ENCODE peak calls at places on chromosomes 12 and 14, in eight cellular contexts. H is transverse colon, P is NB4, C is lower leg skin, L is upper lobe of left lung, D is heart left ventricle, E is Peyer's patch, Z is ovary. F is an unnamed sample.

GRCh38 chr14:94143239-94143638 is 13.8 kb upstream of the IFI27L2 start:
- DNase-seq in H (no peak), P (peak; percentile 34), C (no peak), L (no peak), D (no peak), E (no peak), Z (no peak), F (no peak)

GRCh38 chr14:50340045-50340444 is 27.9 kb downstream of the DMAC2L start:
- DNase-seq in H (no peak), P (no peak), C (no peak), L (no peak), D (no peak), E (no peak), Z (no peak), F (no peak)

GRCh38 chr12:124549629-124550028 is 17.8 kb downstream of the NCOR2 start:
- DNase-seq in H (no peak), P (no peak), C (no peak), L (no peak), D (no peak), E (no peak), Z (no peak), F (peak; percentile 19)

GRCh38 chr12:102172436-102172835 is 25.2 kb downstream of the PMCH start:
- DNase-seq in H (no peak), P (no peak), C (no peak), L (no peak), D (no peak), E (no peak), Z (no peak), F (no peak)

GRCh38 chr14:30211326-30211725 is 283.7 kb upstream of the PRKD1 start:
- DNase-seq in H (no peak), P (no peak), C (no peak), L (no peak), D (no peak), E (no peak), Z (no peak), F (no peak)

GRCh38 chr12:1919763-1920162 is 1.3 kb upstream of the CACNA2D4 start:
- DNase-seq in H (no peak), P (peak; percentile 1), C (no peak), L (no peak), D (no peak), E (no peak), Z (no peak), F (no peak)

GRCh38 chr14:49959822-49960408 is 67.0 kb downstream of the ARF6 start:
- DNase-seq in H (peak; percentile 77), P (no peak), C (no peak), L (peak; percentile 48), D (no peak), E (no peak), Z (no peak), F (no peak)

GRCh38 chr12:32032205-32032810 is 73.1 kb downstream of the RESF1 start:
- DNase-seq in H (no peak), P (no peak), C (no peak), L (no peak), D (no peak), E (no peak), Z (no peak), F (no peak)

GRCh38 chr12:91825999-91826398 is 319.6 kb downstream of the BTG1 start:
- DNase-seq in H (no peak), P (no peak), C (no peak), L (no peak), D (no peak), E (no peak), Z (no peak), F (no peak)

GRCh38 chr12:122080149-122081107 is 1.9 kb downstream of the MLXIP start:
- DNase-seq in H (peak; percentile 75), P (peak; percentile 86), C (peak; percentile 81), L (peak; percentile 86), D (no peak), E (peak; percentile 57), Z (no peak), F (peak; percentile 69)

GRCh38 chr14:68979722-68980552 is 835 bp upstream of the ACTN1 start:
- DNase-seq in H (peak; percentile 61), P (peak; percentile 49), C (no peak), L (peak; percentile 49), D (peak; percentile 49), E (peak; percentile 68), Z (peak; percentile 67), F (peak; percentile 58)

GRCh38 chr12:44771485-44771884 is 104.6 kb downstream of the NELL2 start:
- DNase-seq in H (no peak), P (no peak), C (no peak), L (no peak), D (no peak), E (no peak), Z (no peak), F (no peak)

GRCh38 chr12:3152013-3152412 is 74.8 kb downstream of the TSPAN9 start:
- DNase-seq in H (no peak), P (no peak), C (no peak), L (no peak), D (peak; percentile 37), E (peak; percentile 30), Z (peak; percentile 46), F (no peak)

DNA sequence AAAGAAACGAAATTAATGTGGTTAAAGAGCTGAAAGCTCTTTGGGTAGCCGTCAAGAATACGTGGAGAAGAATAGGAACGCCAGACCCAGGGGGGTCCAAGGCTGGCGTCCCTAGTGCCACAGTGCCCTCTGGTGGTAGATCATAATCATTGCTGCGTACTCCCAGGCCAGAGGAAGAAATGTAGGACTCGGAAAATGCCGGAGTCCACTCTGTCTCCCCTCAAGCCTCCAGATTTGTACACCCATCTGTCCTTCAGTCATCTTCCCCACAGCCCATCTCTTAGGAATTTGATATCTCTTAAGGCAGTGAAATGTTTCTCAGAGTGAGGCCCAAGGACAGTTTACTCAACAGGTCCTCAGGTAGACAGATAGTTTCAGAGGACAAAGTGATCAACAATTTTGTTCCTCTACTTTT is 25.4 kb upstream of the PLEKHG6 start:
- DNase-seq in H (peak; percentile 71), P (peak; percentile 77), C (no peak), L (peak; percentile 72), D (peak; percentile 69), E (peak; percentile 70), Z (peak; percentile 70), F (peak; percentile 67)
- TF ChIP-seq POLR2A in H (no peak), P (no peak), C (no peak), L (no peak), D (no peak), E (no peak), Z (no peak), F (no peak)

GRCh38 chr14:64060648-64061096 is 207.9 kb downstream of the SYNE2 start:
- DNase-seq in H (peak; percentile 42), P (peak; percentile 44), C (peak; percentile 24), L (peak; percentile 23), D (no peak), E (no peak), Z (no peak), F (no peak)
- TF ChIP-seq CTCF in H (peak; percentile 65), P (peak; percentile 68), C (no peak), L (peak; percentile 18), D (peak; percentile 17), E (peak; percentile 42), Z (no peak), F (no peak)

DNA sequence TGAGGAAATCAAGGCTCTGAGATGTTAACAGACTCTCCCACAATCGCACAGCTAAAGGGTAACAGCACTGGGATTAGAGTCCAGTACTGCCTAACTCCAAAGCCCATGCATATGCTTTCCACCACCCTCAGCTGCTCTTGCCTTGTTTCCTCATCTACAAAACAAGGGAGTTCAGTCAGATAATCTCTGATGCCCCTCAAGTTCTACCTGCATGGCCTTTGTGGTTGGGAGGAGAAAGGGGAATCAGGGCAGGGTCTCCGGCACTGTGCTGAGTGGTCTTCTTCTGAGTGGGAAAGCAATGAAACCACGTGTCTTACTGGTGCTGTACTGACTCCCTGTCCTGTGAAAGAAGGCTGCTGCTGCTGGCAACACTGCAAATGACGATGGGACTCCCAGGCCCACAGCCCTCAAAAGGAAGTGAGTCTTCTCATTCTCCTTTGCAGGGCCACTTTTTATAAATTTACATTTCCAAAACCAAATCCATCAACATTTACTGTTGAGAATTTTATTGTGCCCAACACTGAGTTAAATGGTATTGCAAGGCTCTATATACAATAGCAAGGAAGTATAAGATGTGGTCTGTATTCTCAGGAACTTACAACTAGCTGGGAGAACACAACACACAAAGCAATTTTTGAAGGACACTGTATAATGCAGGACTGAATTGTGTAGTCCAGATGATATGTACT is 19.7 kb upstream of the DUSP16 start:
- DNase-seq in H (no peak), P (no peak), C (no peak), L (no peak), D (no peak), E (no peak), Z (no peak), F (no peak)
- TF ChIP-seq POLR2A in H (no peak), P (no peak), C (no peak), L (no peak), D (no peak), E (no peak), Z (no peak), F (no peak)

GRCh38 chr12:11623382-11623781 is 26.1 kb upstream of the ETV6 start:
- DNase-seq in H (no peak), P (no peak), C (no peak), L (no peak), D (no peak), E (no peak), Z (no peak), F (no peak)

GRCh38 chr12:11628353-11628752 is 21.1 kb upstream of the ETV6 start:
- DNase-seq in H (no peak), P (no peak), C (no peak), L (no peak), D (no peak), E (no peak), Z (no peak), F (no peak)

GRCh38 chr12:11621797-11622423 is 27.6 kb upstream of the ETV6 start:
- DNase-seq in H (peak; percentile 22), P (peak; percentile 48), C (no peak), L (no peak), D (no peak), E (no peak), Z (no peak), F (no peak)

GRCh38 chr12:11624126-11624525 is 25.3 kb upstream of the ETV6 start:
- DNase-seq in H (no peak), P (no peak), C (no peak), L (no peak), D (no peak), E (no peak), Z (no peak), F (no peak)

GRCh38 chr12:11622774-11623375 is 26.6 kb upstream of the ETV6 start:
- DNase-seq in H (no peak), P (no peak), C (no peak), L (no peak), D (no peak), E (no peak), Z (no peak), F (no peak)
- TF ChIP-seq CTCF in H (no peak), P (no peak), C (no peak), L (no peak), D (no peak), E (no peak), Z (no peak), F (no peak)

DNA sequence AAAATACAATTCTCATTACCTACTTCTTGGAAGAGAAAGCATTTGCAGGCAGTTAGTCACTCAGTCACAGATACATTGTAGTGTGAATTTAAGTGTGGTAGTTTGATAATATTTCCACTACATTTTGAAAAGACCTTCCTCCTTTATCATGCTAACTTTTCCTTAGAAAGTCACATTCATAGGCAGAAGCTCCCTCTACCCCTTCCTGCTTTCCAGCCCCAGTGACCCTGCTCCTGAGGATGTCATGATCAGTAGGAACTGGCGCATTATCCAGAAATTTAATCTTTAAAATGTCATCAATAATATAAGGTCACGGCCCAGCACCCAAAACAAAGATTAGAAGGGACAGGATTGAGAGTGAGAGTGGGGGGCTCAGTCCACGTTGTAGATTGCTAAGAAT is 707.4 kb upstream of the STXBP6 start:
- DNase-seq in H (no peak), P (no peak), C (no peak), L (no peak), D (no peak), E (no peak), Z (no peak), F (no peak)
- TF ChIP-seq POLR2A in H (no peak), P (no peak), C (no peak), L (no peak), D (no peak), E (no peak), Z (no peak), F (no peak)

F was measured in uterus.